ENCODE peak calls at places on chromosomes 1 and 21, in six cellular contexts. Q, Y, H, M, X and B are unnamed samples.

GRCh38 chr1:230752407-230752806 is 5.2 kb downstream of the CAPN9 start:
- DNase-seq in H (peak; percentile 87), X (no peak), Y (peak; percentile 66), Q (no peak), M (no peak), B (no peak)

GRCh38 chr1:80171101-80171500 is 1164.6 kb upstream of the ADGRL4 start:
- DNase-seq in X (no peak), M (no peak), Q (no peak), H (no peak), Y (no peak), B (no peak)

GRCh38 chr1:168521391-168522000 is 22.3 kb downstream of the XCL2 start:
- DNase-seq in M (no peak), Q (no peak), H (no peak), Y (no peak), X (no peak), B (no peak)

GRCh38 chr1:204384636-204385354 is 25.1 kb upstream of the PLEKHA6 start:
- DNase-seq in Q (no peak), X (peak; percentile 31), Y (peak; percentile 48), M (peak; percentile 36), H (no peak), B (no peak)

GRCh38 chr1:169048043-169048442 is 58.4 kb upstream of the ATP1B1 start:
- DNase-seq in X (no peak), H (no peak), M (no peak), Q (no peak), Y (no peak), B (no peak)

GRCh38 chr1:233638513-233638912 is 24.6 kb downstream of the KCNK1 start:
- DNase-seq in Q (no peak), Y (no peak), H (no peak), X (no peak), M (no peak), B (no peak)

GRCh38 chr1:47738560-47739182 is 258.5 kb downstream of the TRABD2B start:
- DNase-seq in H (no peak), M (peak; percentile 55), Q (no peak), X (peak; percentile 39), Y (peak; percentile 74), B (no peak)

GRCh38 chr1:47709302-47710074 is 271.6 kb downstream of the FOXD2 start:
- DNase-seq in H (no peak), Q (no peak), M (no peak), X (peak; percentile 28), Y (peak; percentile 88), B (no peak)

GRCh38 chr1:14946567-14947285 is 206.8 kb upstream of the TMEM51 start:
- DNase-seq in H (no peak), Q (no peak), X (no peak), Y (no peak), M (no peak), B (no peak)

GRCh38 chr1:232570007-232570406 is 59.9 kb downstream of the SIPA1L2 start:
- DNase-seq in M (no peak), Q (no peak), X (no peak), H (no peak), Y (no peak), B (no peak)

GRCh38 chr21:35189077-35189863 is 140.2 kb upstream of the RUNX1 start:
- DNase-seq in X (no peak), M (no peak), Q (no peak), Y (peak; percentile 57), H (no peak), B (no peak)

GRCh38 chr1:23878668-23879067 is 10.6 kb upstream of the FUCA1 start:
- DNase-seq in X (no peak), Q (no peak), Y (no peak), M (no peak), H (no peak), B (no peak)

GRCh38 chr1:64343105-64343960 is 126.6 kb upstream of the CACHD1 start:
- DNase-seq in Y (peak; percentile 46), Q (no peak), H (no peak), M (no peak), X (no peak), B (no peak)

GRCh38 chr1:223147858-223148257 is 4.8 kb upstream of the TLR5 start:
- DNase-seq in H (no peak), X (no peak), M (no peak), Q (no peak), Y (no peak), B (no peak)

GRCh38 chr1:27772071-27772470 is 948 bp upstream of the STX12 start:
- DNase-seq in Q (no peak), Y (no peak), H (no peak), X (no peak), M (no peak), B (no peak)

GRCh38 chr1:90414201-90414600 is 302.9 kb downstream of the BARHL2 start:
- DNase-seq in M (no peak), H (no peak), X (no peak), Q (no peak), Y (no peak), B (no peak)

GRCh38 chr21:18384771-18385170 is 18.8 kb downstream of the TMPRSS15 start:
- DNase-seq in Y (peak; percentile 17), M (no peak), H (no peak), X (no peak), Q (no peak), B (peak; percentile 16)

GRCh38 chr1:85611856-85612255 is 31.3 kb downstream of the CCN1 start:
- DNase-seq in M (peak; percentile 43), Y (no peak), X (peak; percentile 10), Q (no peak), H (peak; percentile 78), B (no peak)

GRCh38 chr1:45032833-45033232 is 20.8 kb downstream of the UROD start:
- DNase-seq in M (no peak), X (no peak), H (no peak), Y (no peak), Q (no peak), B (no peak)

DNA sequence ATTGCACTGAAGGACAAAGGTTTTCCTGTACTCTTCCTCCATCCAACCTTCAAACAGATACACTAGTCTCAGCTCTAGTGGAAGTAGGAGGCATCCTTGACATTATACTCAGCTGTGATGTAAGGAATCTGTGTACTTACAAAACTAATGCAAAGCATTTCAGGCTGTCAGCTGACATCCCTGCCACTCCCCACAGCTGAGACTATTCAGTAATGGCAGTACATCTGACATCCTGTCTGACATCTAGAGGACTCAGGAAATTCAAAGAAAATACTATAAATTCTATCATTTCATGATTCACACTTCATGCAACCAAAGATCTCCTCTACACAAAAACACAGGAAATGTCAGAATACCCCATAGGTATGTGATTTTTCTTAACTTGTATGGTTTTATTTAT is 325.8 kb downstream of the SMYD3 start:
- DNase-seq in M (no peak), Y (no peak), X (no peak), H (no peak), Q (no peak), B (no peak)
- H3K4me1 ChIP-seq in M (no peaks in the 10 kb centered on the region), Y (no peaks in the 10 kb centered on the region), X (peaks cover 3% of the 10 kb centered on the region), H (no peaks in the 10 kb centered on the region), Q (no peaks in the 10 kb centered on the region), B (no peaks in the 10 kb centered on the region)

DNA sequence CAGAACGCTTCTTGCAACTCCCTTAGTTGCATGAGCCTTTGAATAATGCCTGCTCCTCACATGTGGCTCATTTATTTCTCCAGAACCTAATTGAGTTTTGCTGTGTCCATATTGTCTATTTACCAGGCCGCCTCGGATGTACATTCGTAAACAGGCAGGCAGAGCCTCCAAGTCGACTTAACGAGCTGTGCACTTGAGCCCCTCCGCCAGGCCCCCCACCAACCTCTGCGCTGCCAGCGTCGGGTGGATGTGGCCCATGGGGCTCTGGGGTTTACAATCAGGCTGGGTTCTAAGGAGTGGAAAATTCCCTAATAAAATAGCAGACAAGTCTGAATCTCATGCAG is 106.1 kb downstream of the NPHP4 start:
- DNase-seq in Q (no peak), M (no peak), Y (peak; percentile 75), H (no peak), X (no peak), B (no peak)
- H3K27ac ChIP-seq in Q (no peak overlapping the region), M (no peak overlapping the region), Y (no peak overlapping the region), H (no peak overlapping the region), X (no peak overlapping the region), B (no peak overlapping the region)

GRCh38 chr21:8993943-8994639 is 1527.3 kb upstream of the TPTE start:
- DNase-seq in Y (no peak), M (no peak), X (no peak), H (no peak), Q (no peak), B (no peak)

GRCh38 chr21:8997011-8997440 is 1524.4 kb upstream of the TPTE start:
- DNase-seq in Y (no peak), H (no peak), M (no peak), Q (no peak), X (no peak), B (no peak)

GRCh38 chr21:8992731-8993174 is 1528.6 kb upstream of the TPTE start:
- DNase-seq in M (no peak), X (no peak), Y (no peak), Q (no peak), H (no peak), B (peak; percentile 91)

GRCh38 chr21:8993284-8993942 is 1528.0 kb upstream of the TPTE start:
- DNase-seq in Q (no peak), Y (no peak), X (no peak), M (no peak), H (no peak), B (peak; percentile 66)

DNA sequence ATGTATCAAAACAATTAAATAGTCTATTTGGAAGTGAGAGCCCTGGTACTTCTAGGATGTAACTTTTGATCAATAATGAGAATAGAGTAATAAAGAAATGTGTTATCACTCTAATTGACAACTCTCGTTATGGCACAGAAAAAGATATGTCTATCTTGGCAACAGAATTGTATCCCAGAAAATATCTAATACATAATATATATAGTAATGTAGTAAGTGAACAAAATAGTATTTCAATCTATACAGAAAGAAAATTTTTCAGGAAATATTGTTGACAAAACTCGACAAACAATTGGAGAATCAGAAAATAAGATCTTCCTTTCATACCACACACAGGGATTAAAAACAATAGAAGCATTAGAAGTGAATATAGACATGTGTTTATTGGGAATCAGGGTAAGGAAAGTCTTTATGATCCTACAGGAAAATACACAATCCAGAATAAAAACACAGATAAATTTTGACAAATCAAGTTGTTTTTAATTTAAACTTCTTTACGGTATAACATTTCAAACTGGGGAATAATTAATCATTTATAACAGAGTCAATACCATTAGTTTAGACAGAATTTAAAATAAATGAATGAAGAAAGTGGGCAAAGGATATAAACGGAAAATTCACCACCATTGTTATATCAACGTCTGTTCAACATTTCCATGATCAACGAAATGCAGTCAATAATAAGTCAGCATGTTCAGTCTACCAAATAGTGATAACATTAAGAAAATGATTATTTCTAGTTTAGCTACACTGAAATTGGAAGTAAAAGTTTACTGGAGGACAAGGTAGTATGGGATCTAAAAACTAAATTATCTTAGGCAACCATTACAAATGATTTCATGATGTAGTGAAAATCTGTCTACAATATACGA is 1526.5 kb upstream of the TPTE start:
- DNase-seq in Y (no peak), H (no peak), X (no peak), Q (no peak), M (no peak), B (no peak)
- H3K9me3 ChIP-seq in Y (no peaks in the 10 kb centered on the region), H (no peaks in the 10 kb centered on the region), X (no peaks in the 10 kb centered on the region), Q (no peaks in the 10 kb centered on the region), M (no peaks in the 10 kb centered on the region), B (peaks cover 21% of the 10 kb centered on the region)

GRCh38 chr1:1216770-1217620 is 3.0 kb upstream of the TNFRSF4 start:
- DNase-seq in Y (no peak), Q (peak; percentile 72), X (no peak), M (no peak), H (no peak), B (no peak)

GRCh38 chr1:1213153-1213918 is 617 bp downstream of the TNFRSF4 start:
- DNase-seq in Y (peak; percentile 36), H (no peak), M (no peak), X (peak; percentile 24), Q (peak; percentile 45), B (no peak)

GRCh38 chr1:1215881-1216605 is 2.1 kb upstream of the TNFRSF4 start:
- DNase-seq in Y (no peak), H (no peak), M (no peak), X (no peak), Q (no peak), B (no peak)

GRCh38 chr1:1213919-1214599 is at the start of gene TNFRSF4:
- DNase-seq in H (no peak), X (peak; percentile 14), Y (no peak), Q (peak; percentile 36), M (no peak), B (no peak)

GRCh38 chr1:1215266-1215676 is 1.3 kb upstream of the TNFRSF4 start:
- DNase-seq in M (no peak), H (no peak), X (no peak), Y (no peak), Q (peak; percentile 59), B (no peak)
- H3K4me1 ChIP-seq in M (peaks cover 22% of the 10 kb centered on the region), H (peaks cover 12% of the 10 kb centered on the region), X (peaks cover 46% of the 10 kb centered on the region), Y (no peaks in the 10 kb centered on the region), Q (peaks cover 82% of the 10 kb centered on the region), B (no peaks in the 10 kb centered on the region)